ENCODE peak calls at places on chromosomes 3 and 15, in five cellular contexts. One of them, this sample, is unnamed.

GRCh38 chr3:25830373-25831305 is 40.7 kb downstream of the OXSM start:
- DNase-seq in heart left ventricle: no peak
- DNase-seq in endothelial cell: no peak
- DNase-seq in activated CD8-positive, alpha-beta memory T cell treated with anti-CD3 and anti-CD28 coated beads for 24 hours: no peak
- DNase-seq in GM20000: no peak
- DNase-seq in this sample: no peak

GRCh38 chr3:136584728-136585127 is 167.4 kb downstream of the STAG1 start:
- DNase-seq in heart left ventricle: no peak
- DNase-seq in endothelial cell: no peak
- DNase-seq in activated CD8-positive, alpha-beta memory T cell treated with anti-CD3 and anti-CD28 coated beads for 24 hours: no peak
- DNase-seq in GM20000: no peak
- DNase-seq in this sample: no peak

GRCh38 chr3:106438916-106439315 is 570.1 kb upstream of the CBLB start:
- DNase-seq in heart left ventricle: no peak
- DNase-seq in endothelial cell: no peak
- DNase-seq in activated CD8-positive, alpha-beta memory T cell treated with anti-CD3 and anti-CD28 coated beads for 24 hours: no peak
- DNase-seq in GM20000: no peak
- DNase-seq in this sample: no peak

GRCh38 chr3:142894493-142894892 is 5.6 kb upstream of the PCOLCE2 start:
- DNase-seq in heart left ventricle: no peak
- DNase-seq in endothelial cell: no peak
- DNase-seq in activated CD8-positive, alpha-beta memory T cell treated with anti-CD3 and anti-CD28 coated beads for 24 hours: no peak
- DNase-seq in GM20000: no peak
- DNase-seq in this sample: no peak

GRCh38 chr15:33009603-33010002 is 184.9 kb downstream of the FMN1 start:
- DNase-seq in heart left ventricle: no peak
- DNase-seq in endothelial cell: no peak
- DNase-seq in activated CD8-positive, alpha-beta memory T cell treated with anti-CD3 and anti-CD28 coated beads for 24 hours: no peak
- DNase-seq in GM20000: no peak
- DNase-seq in this sample: no peak

GRCh38 chr15:91061997-91062396 is 38.1 kb upstream of the SV2B start:
- DNase-seq in heart left ventricle: no peak
- DNase-seq in endothelial cell: no peak
- DNase-seq in activated CD8-positive, alpha-beta memory T cell treated with anti-CD3 and anti-CD28 coated beads for 24 hours: no peak
- DNase-seq in GM20000: no peak
- DNase-seq in this sample: no peak

GRCh38 chr3:85360742-85361387 is 402.1 kb downstream of the CADM2 start:
- DNase-seq in heart left ventricle: no peak
- DNase-seq in endothelial cell: peak; percentile 63
- DNase-seq in activated CD8-positive, alpha-beta memory T cell treated with anti-CD3 and anti-CD28 coated beads for 24 hours: no peak
- DNase-seq in GM20000: peak; percentile 12
- DNase-seq in this sample: peak; percentile 5

GRCh38 chr3:111761309-111761795 is 97.7 kb upstream of the PHLDB2 start:
- DNase-seq in heart left ventricle: no peak
- DNase-seq in endothelial cell: no peak
- DNase-seq in activated CD8-positive, alpha-beta memory T cell treated with anti-CD3 and anti-CD28 coated beads for 24 hours: no peak
- DNase-seq in GM20000: peak; percentile 3
- DNase-seq in this sample: no peak

GRCh38 chr15:64687167-64688085 is 88.0 kb downstream of the RBPMS2 start:
- DNase-seq in heart left ventricle: no peak
- DNase-seq in endothelial cell: no peak
- DNase-seq in activated CD8-positive, alpha-beta memory T cell treated with anti-CD3 and anti-CD28 coated beads for 24 hours: no peak
- DNase-seq in GM20000: no peak
- DNase-seq in this sample: no peak

GRCh38 chr3:35965908-35966307 is 326.6 kb downstream of the ARPP21 start:
- DNase-seq in heart left ventricle: no peak
- DNase-seq in endothelial cell: no peak
- DNase-seq in activated CD8-positive, alpha-beta memory T cell treated with anti-CD3 and anti-CD28 coated beads for 24 hours: no peak
- DNase-seq in GM20000: peak; percentile 5
- DNase-seq in this sample: no peak

GRCh38 chr3:159159546-159159945 is 357.7 kb downstream of the MFSD1 start:
- DNase-seq in heart left ventricle: no peak
- DNase-seq in endothelial cell: no peak
- DNase-seq in activated CD8-positive, alpha-beta memory T cell treated with anti-CD3 and anti-CD28 coated beads for 24 hours: no peak
- DNase-seq in GM20000: no peak
- DNase-seq in this sample: no peak

GRCh38 chr3:163785693-163786092 is 1292.6 kb downstream of the SI start:
- DNase-seq in heart left ventricle: no peak
- DNase-seq in endothelial cell: peak; percentile 51
- DNase-seq in activated CD8-positive, alpha-beta memory T cell treated with anti-CD3 and anti-CD28 coated beads for 24 hours: no peak
- DNase-seq in GM20000: peak; percentile 4
- DNase-seq in this sample: no peak

GRCh38 chr15:92803852-92804609 is 96.1 kb upstream of the CHD2 start:
- DNase-seq in heart left ventricle: no peak
- DNase-seq in endothelial cell: no peak
- DNase-seq in activated CD8-positive, alpha-beta memory T cell treated with anti-CD3 and anti-CD28 coated beads for 24 hours: peak; percentile 75
- DNase-seq in GM20000: peak; percentile 45
- DNase-seq in this sample: peak; percentile 79

GRCh38 chr3:59559721-59560514 is 510.1 kb upstream of the CFAP20DC start:
- DNase-seq in heart left ventricle: no peak
- DNase-seq in endothelial cell: no peak
- DNase-seq in activated CD8-positive, alpha-beta memory T cell treated with anti-CD3 and anti-CD28 coated beads for 24 hours: peak; percentile 80
- DNase-seq in GM20000: no peak
- DNase-seq in this sample: no peak

GRCh38 chr3:57194641-57195040 is 5.1 kb downstream of the HESX1 start:
- DNase-seq in heart left ventricle: no peak
- DNase-seq in endothelial cell: no peak
- DNase-seq in activated CD8-positive, alpha-beta memory T cell treated with anti-CD3 and anti-CD28 coated beads for 24 hours: no peak
- DNase-seq in GM20000: no peak
- DNase-seq in this sample: no peak

GRCh38 chr3:124200336-124200901 is 208.5 kb upstream of the ROPN1 start:
- DNase-seq in heart left ventricle: no peak
- DNase-seq in endothelial cell: no peak
- DNase-seq in activated CD8-positive, alpha-beta memory T cell treated with anti-CD3 and anti-CD28 coated beads for 24 hours: no peak
- DNase-seq in GM20000: no peak
- DNase-seq in this sample: no peak